ENCODE peak calls at places on chromosomes 12 and 14, in five cellular contexts. C, T, O, K and I are unnamed samples.

GRCh38 chr12:25583545-25583944 is 30.5 kb upstream of the LMNTD1 start:
- DNase-seq in O (no peak), K (peak), C (peak), T (no peak), I (no peak)

GRCh38 chr12:104351023-104351983 is 47.8 kb downstream of the EID3 start:
- DNase-seq in O (no peak), K (no peak), C (no peak), T (no peak), I (no peak)

GRCh38 chr12:9717070-9717925 is 15.6 kb downstream of the CLECL1 start:
- DNase-seq in T (no peak), C (no peak), K (no peak), O (no peak), I (no peak)

GRCh38 chr14:50736932-50737419 is 68.9 kb upstream of the SAV1 start:
- DNase-seq in O (peak), K (no peak), T (no peak), C (no peak), I (no peak)

GRCh38 chr14:99706121-99706900 is 22.2 kb downstream of the CYP46A1 start:
- DNase-seq in T (no peak), O (no peak), K (no peak), C (no peak), I (no peak)

GRCh38 chr14:70873627-70874026 is 33.6 kb upstream of the PCNX1 start:
- DNase-seq in O (no peak), T (peak), C (no peak), K (no peak), I (no peak)

GRCh38 chr12:46857486-46857885 is 31.7 kb upstream of the SLC38A4 start:
- DNase-seq in T (no peak), O (no peak), C (no peak), K (no peak), I (no peak)

GRCh38 chr12:104285740-104286537 is 17.6 kb upstream of the EID3 start:
- DNase-seq in O (no peak), C (peak), T (no peak), K (no peak), I (no peak)

GRCh38 chr14:72154645-72155378 is 222.6 kb downstream of the RGS6 start:
- DNase-seq in K (no peak), C (no peak), O (no peak), T (no peak), I (no peak)

DNA sequence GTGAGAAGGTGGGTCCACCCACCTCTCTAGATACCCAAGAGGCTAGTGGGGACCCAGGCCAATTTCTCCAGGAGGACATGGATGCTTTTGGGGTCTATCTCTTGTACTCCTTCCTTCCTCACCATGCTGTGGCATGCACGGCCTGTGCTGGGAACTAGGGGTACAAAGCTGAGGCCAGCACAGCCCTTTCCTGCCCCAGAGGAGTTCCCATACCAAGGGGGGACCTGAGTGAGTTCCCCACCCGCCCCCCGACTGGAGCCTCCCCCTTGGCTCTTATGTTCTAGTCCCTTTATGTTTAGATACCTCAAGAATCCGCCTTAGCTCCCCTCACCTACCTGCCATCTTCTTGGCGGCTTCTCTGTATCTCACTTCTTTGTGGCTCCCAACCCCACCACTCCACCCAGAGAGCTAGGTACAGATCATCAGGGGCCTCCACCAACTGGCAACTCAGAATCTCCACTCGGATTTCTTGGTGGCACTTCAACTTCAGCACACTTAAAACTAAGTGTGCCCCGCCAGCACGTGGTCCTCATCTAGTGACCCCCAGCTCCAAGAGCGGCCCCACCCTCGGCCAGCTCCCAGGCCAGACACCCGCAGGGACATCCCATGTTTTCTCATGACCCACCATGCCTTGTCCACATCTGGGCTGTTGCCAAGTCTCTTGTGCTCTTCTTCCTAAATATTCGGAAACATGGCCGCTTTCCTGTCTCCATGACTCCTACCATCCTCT is 115.2 kb upstream of the RTL1 start:
- DNase-seq in T (no peak), K (no peak), C (no peak), O (no peak), I (no peak)
- TF ChIP-seq GABPA in T (no peak), K (no peak), C (no peak), O (no peak), I (no peak)

DNA sequence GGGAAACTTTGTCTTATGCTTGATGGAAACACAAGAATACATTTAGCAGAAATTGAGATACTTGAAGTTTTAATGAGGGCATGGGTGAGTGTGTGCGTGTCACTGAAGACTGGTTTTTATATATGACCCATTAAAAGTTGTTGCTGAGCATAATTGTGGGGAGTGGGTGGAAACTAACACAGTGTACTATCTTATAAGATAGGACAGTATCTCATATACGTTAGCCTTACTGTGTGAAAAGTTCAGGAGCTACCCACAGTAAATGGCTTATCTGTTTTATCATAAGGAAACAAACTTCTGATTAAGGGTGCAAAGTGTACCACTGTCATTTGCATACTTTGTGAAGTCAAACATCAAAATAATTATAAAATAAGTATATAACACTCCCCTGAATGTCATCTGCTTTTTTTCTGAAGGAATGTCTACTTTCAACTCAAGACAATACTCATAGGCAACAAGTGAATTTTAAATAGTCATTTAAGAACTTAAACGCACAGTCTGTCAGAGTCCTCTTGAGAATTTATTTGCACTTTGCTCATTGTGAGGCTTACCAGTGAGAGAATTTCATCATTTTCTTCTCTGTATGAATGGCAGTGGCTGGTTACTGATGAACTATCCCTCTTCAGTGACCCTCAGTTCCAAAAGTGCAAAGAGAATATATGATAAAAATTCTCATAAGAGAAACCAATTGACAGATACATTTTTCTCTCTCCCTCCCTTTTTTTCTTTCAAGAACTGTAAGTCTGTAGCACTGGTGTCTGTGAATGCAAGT is 4.2 kb downstream of the PDE3A start:
- DNase-seq in K (no peak), O (no peak), T (no peak), C (no peak), I (no peak)
- TF ChIP-seq REST in K (no peak), O (no peak), T (no peak), C (no peak), I (no peak)

GRCh38 chr14:96829791-96830190 is 32.6 kb downstream of the VRK1 start:
- DNase-seq in T (no peak), C (no peak), K (no peak), O (no peak), I (no peak)
- TF ChIP-seq POLR2AphosphoS5 in T (no peak), C (no peak), K (no peak), O (no peak), I (no peak)

GRCh38 chr14:76201162-76201561 is 49.4 kb downstream of the GPATCH2L start:
- DNase-seq in O (no peak), T (no peak), K (no peak), C (no peak), I (no peak)
- TF ChIP-seq GABPA in O (no peak), T (no peak), K (no peak), C (no peak), I (no peak)